ENCODE peak calls at places on chromosomes 13 and 19, in ten cellular contexts. E, A, P, N, L, D, M, H, U and W are unnamed samples.
A peak's percentile ranks its signal among the peaks of the same experiment; 100 is the strongest.

GRCh38 chr19:10968527-10969081 is 7.8 kb downstream of the SMARCA4 start:
- DNase-seq in E (no peak), A (no peak), P (no peak), N (no peak), L (peak; percentile 21), D (peak; percentile 53), M (no peak), H (no peak), U (no peak), W (no peak)

GRCh38 chr13:33242984-33243617 is 42.5 kb downstream of the STARD13 start:
- DNase-seq in E (no peak), A (no peak), P (no peak), N (no peak), L (no peak), D (no peak), M (no peak), H (no peak), U (no peak), W (no peak)

GRCh38 chr13:77345150-77345780 is 18.4 kb upstream of the MYCBP2 start:
- DNase-seq in E (no peak), A (no peak), P (no peak), N (no peak), L (no peak), D (no peak), M (no peak), H (no peak), U (no peak), W (no peak)

GRCh38 chr19:435056-435706 is 25.7 kb downstream of the SHC2 start:
- DNase-seq in E (no peak), A (peak; percentile 59), P (no peak), N (no peak), L (no peak), D (no peak), M (no peak), H (no peak), U (no peak), W (no peak)

GRCh38 chr19:17513801-17514200 is 2.4 kb downstream of the PGLS start:
- DNase-seq in E (no peak), A (no peak), P (no peak), N (no peak), L (no peak), D (no peak), M (no peak), H (no peak), U (no peak), W (no peak)

GRCh38 chr19:41795031-41795461 is 1.3 kb upstream of the CEACAM3 start:
- DNase-seq in E (peak; percentile 35), A (no peak), P (peak; percentile 65), N (peak; percentile 43), L (peak; percentile 66), D (peak; percentile 84), M (no peak), H (peak; percentile 41), U (no peak), W (peak; percentile 57)

GRCh38 chr13:71619096-71619495 is 247.9 kb downstream of the DACH1 start:
- DNase-seq in E (no peak), A (no peak), P (no peak), N (no peak), L (no peak), D (no peak), M (no peak), H (no peak), U (no peak), W (no peak)

GRCh38 chr19:13032837-13033236 is 37.6 kb downstream of the NFIX start:
- DNase-seq in E (no peak), A (peak; percentile 24), P (no peak), N (no peak), L (no peak), D (no peak), M (no peak), H (no peak), U (no peak), W (no peak)

GRCh38 chr19:1673645-1674292 is 21.4 kb upstream of the TCF3 start:
- DNase-seq in E (peak; percentile 33), A (no peak), P (peak; percentile 33), N (no peak), L (no peak), D (no peak), M (no peak), H (no peak), U (no peak), W (peak; percentile 67)

GRCh38 chr19:51079486-51080110 is 3.1 kb downstream of the KLK14 start:
- DNase-seq in E (no peak), A (no peak), P (no peak), N (peak; percentile 83), L (no peak), D (no peak), M (peak; percentile 77), H (peak; percentile 83), U (no peak), W (peak; percentile 90)

GRCh38 chr19:38252935-38253691 is 3.1 kb downstream of the PPP1R14A start:
- DNase-seq in E (peak; percentile 62), A (no peak), P (no peak), N (peak; percentile 87), L (no peak), D (peak; percentile 58), M (peak; percentile 69), H (no peak), U (no peak), W (no peak)

GRCh38 chr13:59483441-59484116 is 680.1 kb downstream of the DIAPH3 start:
- DNase-seq in E (peak; percentile 48), A (no peak), P (peak; percentile 43), N (peak; percentile 34), L (no peak), D (no peak), M (no peak), H (peak; percentile 83), U (no peak), W (no peak)

GRCh38 chr13:95547531-95548167 is 4.9 kb upstream of the CLDN10 start:
- DNase-seq in E (no peak), A (no peak), P (no peak), N (no peak), L (no peak), D (no peak), M (no peak), H (no peak), U (no peak), W (no peak)

GRCh38 chr13:95553271-95553588 is 710 bp downstream of the CLDN10 start:
- DNase-seq in E (no peak), A (no peak), P (no peak), N (no peak), L (no peak), D (no peak), M (no peak), H (no peak), U (no peak), W (no peak)

GRCh38 chr13:95553614-95554385 is 1.3 kb downstream of the CLDN10 start:
- DNase-seq in E (no peak), A (peak; percentile 79), P (peak; percentile 52), N (no peak), L (no peak), D (no peak), M (peak; percentile 13), H (peak; percentile 24), U (no peak), W (peak; percentile 83)

GRCh38 chr13:95552539-95553270 is at the start of gene CLDN10:
- DNase-seq in E (peak; percentile 93), A (peak; percentile 77), P (peak; percentile 92), N (peak; percentile 27), L (no peak), D (no peak), M (no peak), H (no peak), U (no peak), W (peak; percentile 88)

GRCh38 chr13:95552208-95552538 is 347 bp upstream of the CLDN10 start:
- DNase-seq in E (no peak), A (no peak), P (no peak), N (no peak), L (no peak), D (no peak), M (no peak), H (no peak), U (no peak), W (peak; percentile 48)
- H3K27ac ChIP-seq in E (no peak overlapping the region), A (no peak overlapping the region), P (no peak overlapping the region), N (no peak overlapping the region), L (no peak overlapping the region), D (no peak overlapping the region), M (no peak overlapping the region), H (no peak overlapping the region), U (no peak overlapping the region), W (peak overlapping the region; percentile 94)

DNA sequence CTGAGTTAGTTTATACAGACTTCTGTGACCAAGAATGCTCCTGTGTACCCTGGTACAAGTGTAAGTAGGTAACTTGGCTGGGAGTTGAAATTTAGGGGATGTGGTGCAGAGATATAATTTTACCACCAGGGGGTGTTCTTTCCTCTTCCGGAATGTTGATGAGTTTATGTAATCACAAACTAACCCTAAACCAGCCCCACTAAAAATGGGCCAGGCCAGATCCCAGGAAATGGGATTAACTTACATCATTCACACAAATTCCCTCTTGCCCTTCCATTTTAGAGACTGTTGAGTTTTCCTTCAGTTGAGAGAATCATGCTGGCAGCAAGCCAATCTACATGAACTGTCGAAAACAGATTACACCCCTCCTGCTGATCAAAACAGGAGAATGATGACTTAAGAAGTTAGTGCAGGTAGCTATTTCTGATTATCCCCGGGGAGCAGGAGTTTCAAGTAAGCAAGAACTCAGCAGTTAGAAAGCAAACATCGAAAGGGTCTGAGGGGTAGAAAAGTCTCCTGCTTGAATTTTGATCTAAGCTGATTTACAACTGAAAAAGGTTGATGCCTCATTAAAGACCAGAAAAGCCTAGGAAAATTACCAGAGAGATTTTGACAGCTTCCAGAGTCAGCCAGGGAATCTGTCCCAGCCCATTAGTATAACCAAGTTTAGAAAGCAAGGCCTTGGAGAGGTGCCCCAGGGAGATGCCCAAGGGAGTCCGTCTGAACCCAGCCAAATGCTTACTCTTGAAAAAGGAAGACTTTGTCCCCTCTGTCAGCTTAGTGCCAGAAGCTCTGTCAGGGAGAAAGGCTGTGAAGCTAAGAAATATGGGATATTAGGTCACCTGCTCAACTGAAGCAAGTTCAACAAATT is 32.3 kb upstream of the MED4 start:
- DNase-seq in E (peak; percentile 67), A (no peak), P (peak; percentile 51), N (peak; percentile 53), L (peak; percentile 56), D (peak; percentile 63), M (peak; percentile 76), H (peak; percentile 86), U (no peak), W (peak; percentile 25)
- TF ChIP-seq CTCF in E (peak; percentile 82), A (peak; percentile 79), P (peak; percentile 84), N (peak; percentile 68), L (peak; percentile 87), D (peak; percentile 84), M (peak; percentile 71), H (peak; percentile 65), U (peak; percentile 75), W (peak; percentile 78)

DNA sequence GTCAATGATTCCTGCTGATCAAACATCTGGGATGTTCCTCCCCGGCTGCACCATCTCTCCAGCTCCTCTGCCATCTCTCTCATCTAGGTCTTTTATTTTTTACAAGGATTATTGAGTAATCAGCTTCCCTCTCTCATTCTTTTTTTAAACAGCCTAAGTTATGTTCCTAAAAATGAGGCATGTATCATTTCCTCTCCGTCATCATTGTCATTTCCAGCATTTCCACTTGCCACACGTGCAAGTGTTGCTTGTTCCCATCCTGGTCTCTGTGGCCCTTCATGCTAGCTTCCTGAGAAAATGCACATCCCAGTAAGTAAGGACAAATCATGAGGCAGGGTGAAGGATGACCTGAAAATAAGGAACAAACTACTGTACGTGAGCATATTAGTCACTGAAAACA is 102.7 kb upstream of the POSTN start:
- DNase-seq in E (no peak), A (no peak), P (no peak), N (no peak), L (no peak), D (no peak), M (no peak), H (peak; percentile 84), U (no peak), W (no peak)
- H3K27ac ChIP-seq in E (no peak overlapping the region), A (peak overlapping the region; percentile 2), P (no peak overlapping the region), N (peak overlapping the region; percentile 36), L (no peak overlapping the region), D (no peak overlapping the region), M (peak overlapping the region; percentile 65), H (no peak overlapping the region), U (peak overlapping the region; percentile 73), W (no peak overlapping the region)

GRCh38 chr13:41059896-41060722 is 1.2 kb upstream of the WBP4 start:
- DNase-seq in E (peak; percentile 87), A (peak; percentile 95), P (peak; percentile 91), N (peak; percentile 95), L (peak; percentile 85), D (peak; percentile 95), M (peak; percentile 88), H (peak; percentile 93), U (peak; percentile 55), W (peak; percentile 91)
- TF ChIP-seq CTCF in E (peak; percentile 49), A (no peak), P (peak; percentile 55), N (no peak), L (peak; percentile 44), D (peak; percentile 43), M (peak; percentile 52), H (peak; percentile 34), U (peak; percentile 36), W (no peak)